ENCODE peak calls at places on chromosomes 4 and X, in ten cellular contexts. One of them, this sample, is unnamed.

GRCh38 chrX:74800062-74800461 is 125.2 kb downstream of the NEXMIF start:
- DNase-seq in right lobe of liver: no peak
- DNase-seq in neural crest cell: no peak
- DNase-seq in cardiac fibroblast: no peak
- DNase-seq in left ventricle myocardium inferior: no peak
- DNase-seq in endothelial cell: no peak
- DNase-seq in CD8-positive, alpha-beta T cell: no peak
- DNase-seq in lower lobe of right lung: no peak
- DNase-seq in fibroblast of mammary gland: no peak
- DNase-seq in PC-3: no peak
- DNase-seq in this sample: peak

GRCh38 chr4:76459291-76459723 is 24.3 kb downstream of the SHROOM3 start:
- DNase-seq in left ventricle myocardium inferior: no peak
- DNase-seq in fibroblast of mammary gland: peak
- DNase-seq in PC-3: no peak
- DNase-seq in endothelial cell: peak
- DNase-seq in cardiac fibroblast: peak
- DNase-seq in CD8-positive, alpha-beta T cell: no peak
- DNase-seq in neural crest cell: peak
- DNase-seq in right lobe of liver: no peak
- DNase-seq in lower lobe of right lung: no peak
- DNase-seq in this sample: no peak

GRCh38 chr4:168737441-168738176 is 240.8 kb downstream of the PALLD start:
- DNase-seq in cardiac fibroblast: no peak
- DNase-seq in endothelial cell: no peak
- DNase-seq in neural crest cell: no peak
- DNase-seq in lower lobe of right lung: no peak
- DNase-seq in CD8-positive, alpha-beta T cell: no peak
- DNase-seq in PC-3: no peak
- DNase-seq in fibroblast of mammary gland: no peak
- DNase-seq in right lobe of liver: no peak
- DNase-seq in left ventricle myocardium inferior: no peak
- DNase-seq in this sample: no peak

GRCh38 chrX:9160698-9161329 is 126.9 kb upstream of the FAM9B start:
- DNase-seq in fibroblast of mammary gland: no peak
- DNase-seq in CD8-positive, alpha-beta T cell: no peak
- DNase-seq in cardiac fibroblast: no peak
- DNase-seq in right lobe of liver: no peak
- DNase-seq in left ventricle myocardium inferior: no peak
- DNase-seq in PC-3: peak
- DNase-seq in endothelial cell: no peak
- DNase-seq in neural crest cell: no peak
- DNase-seq in lower lobe of right lung: no peak
- DNase-seq in this sample: no peak

GRCh38 chrX:131725001-131725654 is 181.3 kb downstream of the OR13H1 start:
- DNase-seq in PC-3: no peak
- DNase-seq in left ventricle myocardium inferior: no peak
- DNase-seq in lower lobe of right lung: no peak
- DNase-seq in right lobe of liver: no peak
- DNase-seq in CD8-positive, alpha-beta T cell: no peak
- DNase-seq in neural crest cell: no peak
- DNase-seq in endothelial cell: no peak
- DNase-seq in fibroblast of mammary gland: no peak
- DNase-seq in cardiac fibroblast: no peak
- DNase-seq in this sample: no peak

GRCh38 chr4:89616382-89616781 is 220.6 kb downstream of the SNCA start:
- DNase-seq in neural crest cell: no peak
- DNase-seq in PC-3: no peak
- DNase-seq in cardiac fibroblast: no peak
- DNase-seq in left ventricle myocardium inferior: no peak
- DNase-seq in lower lobe of right lung: no peak
- DNase-seq in right lobe of liver: no peak
- DNase-seq in endothelial cell: no peak
- DNase-seq in CD8-positive, alpha-beta T cell: no peak
- DNase-seq in fibroblast of mammary gland: no peak
- DNase-seq in this sample: no peak

GRCh38 chr4:168019019-168019651 is 73.2 kb upstream of the ANXA10 start:
- DNase-seq in PC-3: peak
- DNase-seq in endothelial cell: no peak
- DNase-seq in right lobe of liver: no peak
- DNase-seq in lower lobe of right lung: no peak
- DNase-seq in left ventricle myocardium inferior: no peak
- DNase-seq in cardiac fibroblast: peak
- DNase-seq in CD8-positive, alpha-beta T cell: no peak
- DNase-seq in neural crest cell: no peak
- DNase-seq in fibroblast of mammary gland: no peak
- DNase-seq in this sample: no peak

GRCh38 chr4:186487726-186488125 is 67.6 kb downstream of the MTNR1A start:
- DNase-seq in endothelial cell: no peak
- DNase-seq in CD8-positive, alpha-beta T cell: no peak
- DNase-seq in right lobe of liver: no peak
- DNase-seq in lower lobe of right lung: no peak
- DNase-seq in cardiac fibroblast: no peak
- DNase-seq in left ventricle myocardium inferior: no peak
- DNase-seq in neural crest cell: no peak
- DNase-seq in PC-3: no peak
- DNase-seq in fibroblast of mammary gland: no peak
- DNase-seq in this sample: no peak

GRCh38 chrX:135463937-135464336 is 42.2 kb downstream of the SMIM10L2A start:
- DNase-seq in left ventricle myocardium inferior: no peak
- DNase-seq in PC-3: peak
- DNase-seq in cardiac fibroblast: peak
- DNase-seq in CD8-positive, alpha-beta T cell: no peak
- DNase-seq in lower lobe of right lung: no peak
- DNase-seq in neural crest cell: no peak
- DNase-seq in fibroblast of mammary gland: peak
- DNase-seq in endothelial cell: no peak
- DNase-seq in right lobe of liver: no peak
- DNase-seq in this sample: no peak
- TF ChIP-seq CTCF in left ventricle myocardium inferior: peak
- TF ChIP-seq CTCF in PC-3: peak
- TF ChIP-seq CTCF in cardiac fibroblast: peak
- TF ChIP-seq CTCF in CD8-positive, alpha-beta T cell: no peak
- TF ChIP-seq CTCF in lower lobe of right lung: no peak
- TF ChIP-seq CTCF in neural crest cell: peak
- TF ChIP-seq CTCF in fibroblast of mammary gland: peak
- TF ChIP-seq CTCF in endothelial cell: no peak
- TF ChIP-seq CTCF in right lobe of liver: no peak
- TF ChIP-seq CTCF in this sample: peak

GRCh38 chr4:148055844-148056243 is 324.0 kb downstream of the ARHGAP10 start:
- DNase-seq in PC-3: no peak
- DNase-seq in endothelial cell: no peak
- DNase-seq in neural crest cell: no peak
- DNase-seq in right lobe of liver: no peak
- DNase-seq in CD8-positive, alpha-beta T cell: no peak
- DNase-seq in lower lobe of right lung: no peak
- DNase-seq in cardiac fibroblast: no peak
- DNase-seq in fibroblast of mammary gland: no peak
- DNase-seq in left ventricle myocardium inferior: no peak
- DNase-seq in this sample: no peak

GRCh38 chr4:148051403-148051802 is 319.5 kb downstream of the ARHGAP10 start:
- DNase-seq in CD8-positive, alpha-beta T cell: no peak
- DNase-seq in left ventricle myocardium inferior: no peak
- DNase-seq in lower lobe of right lung: no peak
- DNase-seq in cardiac fibroblast: no peak
- DNase-seq in PC-3: no peak
- DNase-seq in endothelial cell: no peak
- DNase-seq in neural crest cell: no peak
- DNase-seq in right lobe of liver: no peak
- DNase-seq in fibroblast of mammary gland: no peak
- DNase-seq in this sample: no peak

GRCh38 chr4:148053298-148054003 is 321.6 kb downstream of the ARHGAP10 start:
- DNase-seq in cardiac fibroblast: no peak
- DNase-seq in endothelial cell: no peak
- DNase-seq in PC-3: peak
- DNase-seq in lower lobe of right lung: no peak
- DNase-seq in neural crest cell: no peak
- DNase-seq in fibroblast of mammary gland: no peak
- DNase-seq in left ventricle myocardium inferior: peak
- DNase-seq in right lobe of liver: no peak
- DNase-seq in CD8-positive, alpha-beta T cell: no peak
- DNase-seq in this sample: no peak

GRCh38 chr4:148054275-148054674 is 322.4 kb downstream of the ARHGAP10 start:
- DNase-seq in endothelial cell: no peak
- DNase-seq in lower lobe of right lung: no peak
- DNase-seq in right lobe of liver: no peak
- DNase-seq in cardiac fibroblast: no peak
- DNase-seq in neural crest cell: no peak
- DNase-seq in CD8-positive, alpha-beta T cell: no peak
- DNase-seq in left ventricle myocardium inferior: no peak
- DNase-seq in fibroblast of mammary gland: no peak
- DNase-seq in PC-3: peak
- DNase-seq in this sample: no peak

DNA sequence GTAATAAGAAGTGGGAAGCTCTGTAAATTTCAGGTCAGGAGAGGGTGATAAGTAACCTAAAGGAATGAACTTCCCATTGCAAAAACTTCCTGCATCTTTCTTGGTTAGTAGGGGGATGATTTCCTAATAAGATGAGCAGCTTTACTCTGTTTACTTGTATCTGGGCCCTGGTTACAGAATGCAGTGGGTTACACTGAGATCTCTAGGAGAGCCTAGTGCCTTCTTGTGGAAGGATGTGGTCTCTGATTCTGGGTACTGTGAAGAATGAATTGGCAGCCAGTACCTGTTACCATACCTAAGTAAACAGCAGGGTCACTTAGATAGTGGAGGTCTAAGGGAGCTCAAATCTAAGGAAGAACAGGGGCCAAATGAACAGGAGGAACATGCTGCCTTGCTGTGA is 320.6 kb downstream of the ARHGAP10 start:
- DNase-seq in PC-3: no peak
- DNase-seq in right lobe of liver: no peak
- DNase-seq in endothelial cell: no peak
- DNase-seq in fibroblast of mammary gland: no peak
- DNase-seq in neural crest cell: no peak
- DNase-seq in CD8-positive, alpha-beta T cell: no peak
- DNase-seq in cardiac fibroblast: no peak
- DNase-seq in lower lobe of right lung: no peak
- DNase-seq in left ventricle myocardium inferior: no peak
- DNase-seq in this sample: no peak
- TF ChIP-seq CTCF in PC-3: no peak
- TF ChIP-seq CTCF in right lobe of liver: no peak
- TF ChIP-seq CTCF in endothelial cell: no peak
- TF ChIP-seq CTCF in fibroblast of mammary gland: no peak
- TF ChIP-seq CTCF in neural crest cell: no peak
- TF ChIP-seq CTCF in CD8-positive, alpha-beta T cell: no peak
- TF ChIP-seq CTCF in cardiac fibroblast: no peak
- TF ChIP-seq CTCF in lower lobe of right lung: no peak
- TF ChIP-seq CTCF in left ventricle myocardium inferior: no peak
- TF ChIP-seq CTCF in this sample: no peak

DNA sequence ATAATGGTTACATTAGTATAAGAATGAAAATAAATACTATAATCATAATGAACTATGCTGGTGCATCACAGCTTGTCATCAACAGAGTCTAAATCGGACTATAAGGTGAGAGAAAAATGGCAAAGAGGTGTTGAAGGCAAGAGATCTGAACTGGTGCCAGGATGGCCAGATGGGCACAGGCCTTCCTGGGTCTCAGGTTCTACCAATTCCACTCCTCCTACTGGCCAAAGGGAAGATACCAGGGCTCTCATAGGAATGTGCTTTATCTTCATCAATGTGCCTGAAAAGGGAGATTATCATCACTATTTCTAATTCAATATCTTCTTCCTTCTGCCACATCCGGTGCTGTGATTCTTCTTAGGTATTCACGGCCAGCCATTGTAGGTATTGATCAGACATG is 107.6 kb downstream of the GASK1B start:
- DNase-seq in CD8-positive, alpha-beta T cell: no peak
- DNase-seq in endothelial cell: no peak
- DNase-seq in fibroblast of mammary gland: no peak
- DNase-seq in PC-3: peak
- DNase-seq in left ventricle myocardium inferior: no peak
- DNase-seq in lower lobe of right lung: no peak
- DNase-seq in right lobe of liver: no peak
- DNase-seq in neural crest cell: no peak
- DNase-seq in cardiac fibroblast: no peak
- DNase-seq in this sample: no peak
- TF ChIP-seq CTCF in CD8-positive, alpha-beta T cell: no peak
- TF ChIP-seq CTCF in endothelial cell: peak
- TF ChIP-seq CTCF in fibroblast of mammary gland: peak
- TF ChIP-seq CTCF in PC-3: peak
- TF ChIP-seq CTCF in left ventricle myocardium inferior: no peak
- TF ChIP-seq CTCF in lower lobe of right lung: no peak
- TF ChIP-seq CTCF in right lobe of liver: no peak
- TF ChIP-seq CTCF in neural crest cell: no peak
- TF ChIP-seq CTCF in cardiac fibroblast: peak
- TF ChIP-seq CTCF in this sample: no peak

GRCh38 chr4:180669637-180670036 is 1573.6 kb upstream of the TENM3 start:
- DNase-seq in lower lobe of right lung: no peak
- DNase-seq in fibroblast of mammary gland: no peak
- DNase-seq in neural crest cell: no peak
- DNase-seq in left ventricle myocardium inferior: no peak
- DNase-seq in right lobe of liver: no peak
- DNase-seq in PC-3: peak
- DNase-seq in cardiac fibroblast: no peak
- DNase-seq in CD8-positive, alpha-beta T cell: no peak
- DNase-seq in endothelial cell: no peak
- DNase-seq in this sample: no peak

GRCh38 chr4:180665994-180666818 is 1577.0 kb upstream of the TENM3 start:
- DNase-seq in fibroblast of mammary gland: peak
- DNase-seq in CD8-positive, alpha-beta T cell: no peak
- DNase-seq in neural crest cell: peak
- DNase-seq in lower lobe of right lung: no peak
- DNase-seq in cardiac fibroblast: peak
- DNase-seq in endothelial cell: peak
- DNase-seq in left ventricle myocardium inferior: no peak
- DNase-seq in right lobe of liver: no peak
- DNase-seq in PC-3: peak
- DNase-seq in this sample: peak

GRCh38 chr4:180668732-180669131 is 1574.5 kb upstream of the TENM3 start:
- DNase-seq in left ventricle myocardium inferior: no peak
- DNase-seq in PC-3: no peak
- DNase-seq in lower lobe of right lung: no peak
- DNase-seq in neural crest cell: no peak
- DNase-seq in cardiac fibroblast: no peak
- DNase-seq in right lobe of liver: no peak
- DNase-seq in endothelial cell: no peak
- DNase-seq in fibroblast of mammary gland: no peak
- DNase-seq in CD8-positive, alpha-beta T cell: no peak
- DNase-seq in this sample: no peak

GRCh38 chr4:180665481-180665880 is 1577.7 kb upstream of the TENM3 start:
- DNase-seq in lower lobe of right lung: no peak
- DNase-seq in CD8-positive, alpha-beta T cell: no peak
- DNase-seq in fibroblast of mammary gland: no peak
- DNase-seq in endothelial cell: no peak
- DNase-seq in left ventricle myocardium inferior: no peak
- DNase-seq in neural crest cell: no peak
- DNase-seq in PC-3: no peak
- DNase-seq in cardiac fibroblast: no peak
- DNase-seq in right lobe of liver: no peak
- DNase-seq in this sample: no peak

DNA sequence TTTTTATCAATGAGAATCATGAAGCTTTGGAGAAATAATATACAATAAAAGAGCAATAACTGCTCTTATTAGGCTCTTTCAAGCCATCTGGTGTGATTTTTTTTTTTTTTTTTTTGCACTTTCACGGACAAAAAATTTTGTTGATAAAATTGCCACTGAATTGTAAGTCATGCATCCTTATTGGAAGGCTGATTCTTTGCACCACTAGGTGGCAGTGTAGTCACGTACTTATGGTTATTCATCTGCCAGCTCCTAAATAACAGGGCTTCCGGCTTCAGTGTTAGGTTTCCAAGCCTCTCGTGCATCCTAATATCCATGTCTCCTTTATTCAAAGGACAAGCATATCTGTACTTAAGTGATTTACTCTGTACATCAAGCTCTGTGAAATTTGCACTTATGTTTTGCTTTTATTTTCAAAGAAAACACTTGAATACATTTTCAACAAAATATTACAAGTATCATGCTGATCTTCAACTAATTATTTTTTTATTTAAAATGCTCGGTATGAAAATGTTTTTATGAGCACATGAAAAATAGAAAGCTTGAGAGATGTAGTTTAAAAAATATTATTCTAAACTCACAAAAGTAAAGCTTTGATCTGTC is 1578.3 kb upstream of the TENM3 start:
- DNase-seq in left ventricle myocardium inferior: no peak
- DNase-seq in fibroblast of mammary gland: peak
- DNase-seq in endothelial cell: peak
- DNase-seq in lower lobe of right lung: no peak
- DNase-seq in PC-3: peak
- DNase-seq in CD8-positive, alpha-beta T cell: peak
- DNase-seq in neural crest cell: peak
- DNase-seq in cardiac fibroblast: peak
- DNase-seq in right lobe of liver: peak
- DNase-seq in this sample: peak
- TF ChIP-seq CTCF in left ventricle myocardium inferior: peak
- TF ChIP-seq CTCF in fibroblast of mammary gland: peak
- TF ChIP-seq CTCF in endothelial cell: peak
- TF ChIP-seq CTCF in lower lobe of right lung: peak
- TF ChIP-seq CTCF in PC-3: peak
- TF ChIP-seq CTCF in CD8-positive, alpha-beta T cell: peak
- TF ChIP-seq CTCF in neural crest cell: peak
- TF ChIP-seq CTCF in cardiac fibroblast: peak
- TF ChIP-seq CTCF in right lobe of liver: peak
- TF ChIP-seq CTCF in this sample: peak